ENCODE peak calls at places on chromosomes 13 and 19, in four cellular contexts. One of them, this sample, is unnamed.

GRCh38 chr19:11814707-11815050 is 606 bp downstream of the ZNF440 start:
- DNase-seq in K562: no peak
- DNase-seq in HCT116: no peak
- DNase-seq in HepG2: no peak
- DNase-seq in this sample: no peak

GRCh38 chr13:102940143-102940542 is 94.3 kb downstream of the ERCC5 start:
- DNase-seq in K562: no peak
- DNase-seq in HCT116: no peak
- DNase-seq in HepG2: no peak
- DNase-seq in this sample: no peak

GRCh38 chr19:48556163-48556562 is 4.2 kb downstream of the SULT2B1 start:
- DNase-seq in K562: no peak
- DNase-seq in HCT116: no peak
- DNase-seq in HepG2: peak
- DNase-seq in this sample: no peak

GRCh38 chr19:11445141-11445540 is 9.7 kb downstream of the PRKCSH start:
- DNase-seq in K562: no peak
- DNase-seq in HCT116: no peak
- DNase-seq in HepG2: no peak
- DNase-seq in this sample: no peak

GRCh38 chr13:92901739-92902138 is 324.9 kb upstream of the GPC6 start:
- DNase-seq in K562: no peak
- DNase-seq in HCT116: no peak
- DNase-seq in HepG2: no peak
- DNase-seq in this sample: no peak

GRCh38 chr13:112435973-112436372 is 59.8 kb downstream of the SPACA7 start:
- DNase-seq in K562: no peak
- DNase-seq in HCT116: no peak
- DNase-seq in HepG2: no peak
- DNase-seq in this sample: no peak

GRCh38 chr13:52361225-52361624 is 44.7 kb downstream of the THSD1 start:
- DNase-seq in K562: no peak
- DNase-seq in HCT116: no peak
- DNase-seq in HepG2: no peak
- DNase-seq in this sample: no peak

GRCh38 chr13:91889641-91890040 is 491.2 kb downstream of the GPC5 start:
- DNase-seq in K562: no peak
- DNase-seq in HCT116: no peak
- DNase-seq in HepG2: no peak
- DNase-seq in this sample: no peak

GRCh38 chr13:106533940-106534843 is 1.3 kb downstream of the EFNB2 start:
- DNase-seq in K562: no peak
- DNase-seq in HCT116: no peak
- DNase-seq in HepG2: no peak
- DNase-seq in this sample: no peak

GRCh38 chr19:56126983-56127780 is 6.1 kb upstream of the ZNF787 start:
- DNase-seq in K562: peak
- DNase-seq in HCT116: no peak
- DNase-seq in HepG2: peak
- DNase-seq in this sample: no peak

GRCh38 chr19:55460670-55461258 is 678 bp downstream of the ISOC2 start:
- DNase-seq in K562: peak
- DNase-seq in HCT116: no peak
- DNase-seq in HepG2: peak
- DNase-seq in this sample: no peak

GRCh38 chr19:39106201-39106600 is 19.4 kb upstream of the PAK4 start:
- DNase-seq in K562: no peak
- DNase-seq in HCT116: no peak
- DNase-seq in HepG2: no peak
- DNase-seq in this sample: no peak

GRCh38 chr13:21395953-21396352 is 63.1 kb downstream of the ZDHHC20 start:
- DNase-seq in K562: no peak
- DNase-seq in HCT116: no peak
- DNase-seq in HepG2: no peak
- DNase-seq in this sample: no peak

GRCh38 chr19:55549500-55550320 is 4.4 kb upstream of the SBK3 start:
- DNase-seq in K562: no peak
- DNase-seq in HCT116: peak
- DNase-seq in HepG2: peak
- DNase-seq in this sample: peak

GRCh38 chr13:50993908-50994307 is 84.3 kb downstream of the RNASEH2B start:
- DNase-seq in K562: no peak
- DNase-seq in HCT116: no peak
- DNase-seq in HepG2: no peak
- DNase-seq in this sample: no peak

GRCh38 chr13:110106726-110107125 is 200.2 kb downstream of the COL4A1 start:
- DNase-seq in K562: no peak
- DNase-seq in HCT116: no peak
- DNase-seq in HepG2: no peak
- DNase-seq in this sample: no peak

GRCh38 chr13:51848674-51849073 is 3.7 kb upstream of the TMEM272 start:
- DNase-seq in K562: no peak
- DNase-seq in HCT116: no peak
- DNase-seq in HepG2: peak
- DNase-seq in this sample: no peak

GRCh38 chr19:14114854-14115253 is 2.7 kb downstream of the PRKACA start:
- DNase-seq in K562: peak
- DNase-seq in HCT116: no peak
- DNase-seq in HepG2: no peak
- DNase-seq in this sample: no peak

GRCh38 chr19:47036233-47036651 is 12.2 kb downstream of the TMEM160 start:
- DNase-seq in K562: no peak
- DNase-seq in HCT116: no peak
- DNase-seq in HepG2: no peak
- DNase-seq in this sample: no peak

GRCh38 chr13:99432637-99433542 is 68.4 kb upstream of the TM9SF2 start:
- DNase-seq in K562: no peak
- DNase-seq in HCT116: peak
- DNase-seq in HepG2: peak
- DNase-seq in this sample: no peak

GRCh38 chr19:10295305-10295846 is 5.6 kb downstream of the ICAM5 start:
- DNase-seq in K562: peak
- DNase-seq in HCT116: no peak
- DNase-seq in HepG2: no peak
- DNase-seq in this sample: no peak

GRCh38 chr19:33904681-33905080 is 108.0 kb downstream of the KCTD15 start:
- DNase-seq in K562: no peak
- DNase-seq in HCT116: no peak
- DNase-seq in HepG2: peak
- DNase-seq in this sample: no peak

GRCh38 chr19:29381353-29382203 is 144.2 kb upstream of the VSTM2B start:
- DNase-seq in K562: no peak
- DNase-seq in HCT116: no peak
- DNase-seq in HepG2: no peak
- DNase-seq in this sample: no peak

GRCh38 chr19:52749780-52750179 is 14.9 kb upstream of the ZNF611 start:
- DNase-seq in K562: no peak
- DNase-seq in HCT116: no peak
- DNase-seq in HepG2: no peak
- DNase-seq in this sample: no peak

GRCh38 chr13:113005076-113005865 is 36.3 kb downstream of the MCF2L start:
- DNase-seq in K562: no peak
- DNase-seq in HCT116: no peak
- DNase-seq in HepG2: no peak
- DNase-seq in this sample: no peak

GRCh38 chr13:98842858-98843481 is 90.5 kb upstream of the SLC15A1 start:
- DNase-seq in K562: peak
- DNase-seq in HCT116: peak
- DNase-seq in HepG2: peak
- DNase-seq in this sample: peak

GRCh38 chr13:50081899-50082425 is 66.7 kb downstream of the KCNRG start:
- DNase-seq in K562: peak
- DNase-seq in HCT116: peak
- DNase-seq in HepG2: peak
- DNase-seq in this sample: peak

DNA sequence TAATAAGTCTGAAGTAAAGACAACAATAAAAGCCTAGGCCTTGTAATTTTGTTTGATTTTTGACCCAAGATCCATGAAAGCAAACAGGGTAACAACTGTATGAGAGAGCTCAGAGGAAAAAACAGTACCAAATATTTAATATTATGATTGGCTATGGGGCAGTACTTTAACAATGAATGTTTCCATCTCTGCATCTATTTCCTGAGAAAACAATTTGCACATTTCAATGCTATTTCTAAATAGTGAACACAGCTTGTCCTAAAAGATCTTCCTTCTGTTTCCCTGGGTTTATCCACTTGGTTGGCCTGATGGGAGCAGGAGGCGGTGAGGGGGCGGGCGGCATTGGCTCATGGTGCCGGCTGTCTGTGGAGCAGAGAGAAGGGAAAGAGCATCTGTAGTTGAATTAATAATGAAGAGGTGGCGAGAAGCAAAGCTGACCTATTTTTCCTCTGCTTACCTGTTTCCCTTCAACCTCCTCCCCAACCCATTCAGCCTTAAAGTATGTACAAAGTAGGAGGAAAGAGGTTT is 291.4 kb downstream of the DCLK1 start:
- DNase-seq in K562: no peak
- DNase-seq in HCT116: no peak
- DNase-seq in HepG2: no peak
- DNase-seq in this sample: no peak
- TF ChIP-seq TCF7L2 in K562: no peak
- TF ChIP-seq TCF7L2 in HCT116: no peak
- TF ChIP-seq TCF7L2 in HepG2: no peak
- TF ChIP-seq TCF7L2 in this sample: no peak

GRCh38 chr13:80572867-80573266 is 231.9 kb upstream of the SPRY2 start:
- DNase-seq in K562: no peak
- DNase-seq in HCT116: no peak
- DNase-seq in HepG2: no peak
- DNase-seq in this sample: no peak

GRCh38 chr13:80577285-80577684 is 236.4 kb upstream of the SPRY2 start:
- DNase-seq in K562: no peak
- DNase-seq in HCT116: no peak
- DNase-seq in HepG2: no peak
- DNase-seq in this sample: no peak

GRCh38 chr13:80572308-80572676 is 231.4 kb upstream of the SPRY2 start:
- DNase-seq in K562: no peak
- DNase-seq in HCT116: no peak
- DNase-seq in HepG2: no peak
- DNase-seq in this sample: no peak

GRCh38 chr13:80574113-80574512 is 233.2 kb upstream of the SPRY2 start:
- DNase-seq in K562: no peak
- DNase-seq in HCT116: no peak
- DNase-seq in HepG2: no peak
- DNase-seq in this sample: no peak

DNA sequence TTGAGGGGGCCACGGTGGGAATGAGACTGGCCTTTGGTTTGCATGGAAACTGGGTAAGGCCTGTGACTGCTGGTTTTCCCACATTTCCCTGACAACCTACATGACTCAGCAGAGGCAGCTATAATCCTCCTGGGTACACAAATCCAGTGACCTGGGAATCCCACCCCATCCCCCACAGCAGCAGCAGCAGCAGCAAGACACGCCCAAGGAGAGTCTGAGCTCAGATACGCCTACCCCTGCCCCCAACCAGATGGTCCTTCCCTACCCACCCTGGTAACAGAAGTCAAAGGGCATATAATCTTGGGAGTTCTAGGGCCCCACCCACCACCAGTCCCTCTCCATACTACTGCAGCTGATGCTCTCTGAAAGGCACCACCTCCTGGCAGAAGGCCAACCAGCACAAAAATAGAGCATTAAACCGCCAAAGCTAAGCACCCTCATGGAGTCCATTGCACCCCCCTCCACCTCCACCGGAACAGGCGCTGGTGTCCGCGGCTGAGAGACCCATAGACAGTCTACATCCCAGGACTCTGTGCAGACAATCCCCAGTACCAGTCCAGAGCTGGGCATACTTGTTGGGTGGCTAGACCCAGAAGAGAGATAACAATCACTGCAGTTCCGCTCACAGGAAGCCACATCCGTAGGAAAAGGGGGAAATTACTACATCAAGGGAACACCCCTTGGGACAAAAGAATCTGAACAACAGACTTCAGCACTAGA is 237.2 kb upstream of the SPRY2 start:
- DNase-seq in K562: no peak
- DNase-seq in HCT116: no peak
- DNase-seq in HepG2: no peak
- DNase-seq in this sample: no peak
- TF ChIP-seq TCF7L2 in K562: no peak
- TF ChIP-seq TCF7L2 in HCT116: no peak
- TF ChIP-seq TCF7L2 in HepG2: no peak
- TF ChIP-seq TCF7L2 in this sample: no peak

GRCh38 chr13:27044837-27045570 is 126.6 kb downstream of the USP12 start:
- DNase-seq in K562: no peak
- DNase-seq in HCT116: no peak
- DNase-seq in HepG2: no peak
- DNase-seq in this sample: no peak
- TF ChIP-seq TCF7L2 in K562: no peak
- TF ChIP-seq TCF7L2 in HCT116: no peak
- TF ChIP-seq TCF7L2 in HepG2: no peak
- TF ChIP-seq TCF7L2 in this sample: no peak

GRCh38 chr19:5621311-5621944 is 1.1 kb downstream of the SAFB2 start:
- DNase-seq in K562: no peak
- DNase-seq in HCT116: no peak
- DNase-seq in HepG2: no peak
- DNase-seq in this sample: no peak

GRCh38 chr19:5617080-5617479 is 5.5 kb downstream of the SAFB2 start:
- DNase-seq in K562: no peak
- DNase-seq in HCT116: no peak
- DNase-seq in HepG2: no peak
- DNase-seq in this sample: no peak

GRCh38 chr19:5615756-5616327 is 6.7 kb downstream of the SAFB2 start:
- DNase-seq in K562: no peak
- DNase-seq in HCT116: no peak
- DNase-seq in HepG2: no peak
- DNase-seq in this sample: no peak

GRCh38 chr19:5621945-5622464 is 571 bp downstream of the SAFB2 start:
- DNase-seq in K562: peak
- DNase-seq in HCT116: no peak
- DNase-seq in HepG2: no peak
- DNase-seq in this sample: no peak

DNA sequence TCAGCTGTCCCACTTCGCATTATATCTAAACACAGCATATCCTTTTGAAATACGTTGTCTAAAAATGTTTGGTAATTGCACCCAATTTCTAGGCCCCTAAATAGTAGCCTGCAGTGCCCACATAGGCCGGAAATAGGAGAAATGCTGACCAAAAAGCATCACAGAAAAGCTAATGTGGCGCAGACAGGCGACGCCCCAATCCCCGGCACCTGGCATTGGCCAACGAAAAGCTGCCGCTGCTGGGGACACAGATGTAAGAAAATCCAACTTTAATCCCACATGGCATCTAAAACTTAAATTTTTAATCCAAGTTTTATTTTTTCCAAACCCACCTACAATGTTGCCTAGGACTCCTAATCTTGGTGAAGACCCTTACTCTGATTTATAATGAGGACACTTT is 4.0 kb downstream of the SAFB2 start:
- DNase-seq in K562: no peak
- DNase-seq in HCT116: no peak
- DNase-seq in HepG2: no peak
- DNase-seq in this sample: no peak
- TF ChIP-seq TCF7L2 in K562: no peak
- TF ChIP-seq TCF7L2 in HCT116: no peak
- TF ChIP-seq TCF7L2 in HepG2: no peak
- TF ChIP-seq TCF7L2 in this sample: no peak

GRCh38 chr19:31383553-31383952 is 34.3 kb upstream of the TSHZ3 start:
- DNase-seq in K562: no peak
- DNase-seq in HCT116: no peak
- DNase-seq in HepG2: no peak
- DNase-seq in this sample: no peak
- TF ChIP-seq TCF7L2 in K562: no peak
- TF ChIP-seq TCF7L2 in HCT116: no peak
- TF ChIP-seq TCF7L2 in HepG2: no peak
- TF ChIP-seq TCF7L2 in this sample: no peak

GRCh38 chr13:66673401-66673800 is 556.7 kb downstream of the PCDH9 start:
- DNase-seq in K562: no peak
- DNase-seq in HCT116: no peak
- DNase-seq in HepG2: peak
- DNase-seq in this sample: no peak
- TF ChIP-seq TCF7L2 in K562: no peak
- TF ChIP-seq TCF7L2 in HCT116: no peak
- TF ChIP-seq TCF7L2 in HepG2: no peak
- TF ChIP-seq TCF7L2 in this sample: no peak